ENCODE peak calls at places on chromosome X, in nine cellular contexts. J is thyroid gland; G is keratinocyte; Y is mammary epithelial cell; I is mucosa of descending colon; B is heart left ventricle; Z is CD8-positive, alpha-beta T cell; F is suprapubic skin; C is testis. U is an unnamed sample.

GRCh38 chrX:85992811-85993229 is 54.5 kb downstream of the CHM start:
- DNase-seq in Z (no peak), I (no peak), B (no peak), F (no peak), C (no peak), Y (peak; percentile 45), G (no peak), J (no peak), U (no peak)

GRCh38 chrX:66012094-66012534 is 27.8 kb downstream of the VSIG4 start:
- DNase-seq in Y (peak; percentile 17), F (no peak), J (no peak), I (no peak), Z (no peak), G (no peak), B (no peak), C (no peak), U (no peak)

GRCh38 chrX:69137371-69137881 is 27.8 kb downstream of the PJA1 start:
- DNase-seq in F (no peak), I (no peak), G (no peak), J (peak; percentile 32), Y (no peak), B (no peak), C (peak; percentile 55), Z (no peak), U (no peak)

GRCh38 chrX:22383988-22384387 is 111.3 kb downstream of the CBLL2 start:
- DNase-seq in G (no peak), Z (no peak), C (no peak), I (no peak), B (no peak), F (no peak), J (no peak), Y (no peak), U (peak; percentile 1)

GRCh38 chrX:31449975-31450374 is 378.1 kb upstream of the FTHL17 start:
- DNase-seq in Y (no peak), Z (no peak), G (no peak), C (no peak), I (no peak), F (no peak), B (no peak), J (no peak), U (no peak)

GRCh38 chrX:15616531-15616930 is 15.8 kb upstream of the ACE2 start:
- DNase-seq in J (no peak), G (no peak), Y (no peak), B (no peak), C (peak; percentile 39), Z (no peak), I (no peak), F (no peak), U (no peak)

GRCh38 chrX:149145845-149146285 is 359.2 kb downstream of the IDS start:
- DNase-seq in G (no peak), C (no peak), B (no peak), F (no peak), I (no peak), Y (peak; percentile 38), Z (no peak), J (no peak), U (no peak)

GRCh38 chrX:135625995-135626394 is 87.4 kb upstream of the CT45A1 start:
- DNase-seq in F (no peak), J (no peak), B (no peak), I (no peak), C (peak; percentile 13), Z (no peak), Y (no peak), G (no peak), U (no peak)

DNA sequence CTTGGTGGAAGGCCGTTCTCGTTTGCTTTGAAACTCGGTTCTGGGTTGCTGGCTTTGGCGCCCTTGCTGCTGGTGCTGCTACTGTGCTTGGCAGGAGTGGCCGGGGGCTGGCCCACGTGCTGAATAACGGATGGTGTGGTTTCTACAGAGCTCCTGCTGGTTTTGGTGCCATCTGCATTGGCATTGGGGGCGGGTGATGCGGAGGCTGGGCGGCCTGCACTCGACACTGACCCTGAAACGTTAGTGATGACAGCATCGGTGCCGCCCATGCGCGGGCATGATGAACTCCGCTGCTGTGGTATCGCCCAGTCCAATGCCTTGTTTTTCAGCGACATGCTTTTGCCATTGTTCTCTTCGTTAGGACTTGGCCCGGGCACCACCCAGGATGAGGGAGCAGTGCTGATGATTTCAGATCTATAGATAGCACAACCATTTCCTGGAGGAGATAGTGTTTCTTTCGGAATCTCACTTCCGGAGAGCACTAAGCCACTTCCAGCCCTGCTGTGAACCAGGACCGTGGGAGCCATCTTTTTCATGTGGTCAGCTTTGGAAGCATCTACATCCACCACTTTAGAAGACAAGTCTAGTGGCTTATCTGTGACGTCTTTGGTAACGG is 24.2 kb downstream of the BCOR start:
- DNase-seq in G (no peak), Z (no peak), F (no peak), Y (no peak), J (no peak), B (no peak), I (no peak), C (no peak), U (no peak)
- H3K36me3 ChIP-seq in G (peaks cover 9% of the 10 kb centered on the region), Z (peaks cover 8% of the 10 kb centered on the region), F (peaks cover 57% of the 10 kb centered on the region), Y (no peaks in the 10 kb centered on the region), J (peaks cover 22% of the 10 kb centered on the region), B (no peaks in the 10 kb centered on the region), I (no peaks in the 10 kb centered on the region), C (no peaks in the 10 kb centered on the region), U (no peaks in the 10 kb centered on the region)

DNA sequence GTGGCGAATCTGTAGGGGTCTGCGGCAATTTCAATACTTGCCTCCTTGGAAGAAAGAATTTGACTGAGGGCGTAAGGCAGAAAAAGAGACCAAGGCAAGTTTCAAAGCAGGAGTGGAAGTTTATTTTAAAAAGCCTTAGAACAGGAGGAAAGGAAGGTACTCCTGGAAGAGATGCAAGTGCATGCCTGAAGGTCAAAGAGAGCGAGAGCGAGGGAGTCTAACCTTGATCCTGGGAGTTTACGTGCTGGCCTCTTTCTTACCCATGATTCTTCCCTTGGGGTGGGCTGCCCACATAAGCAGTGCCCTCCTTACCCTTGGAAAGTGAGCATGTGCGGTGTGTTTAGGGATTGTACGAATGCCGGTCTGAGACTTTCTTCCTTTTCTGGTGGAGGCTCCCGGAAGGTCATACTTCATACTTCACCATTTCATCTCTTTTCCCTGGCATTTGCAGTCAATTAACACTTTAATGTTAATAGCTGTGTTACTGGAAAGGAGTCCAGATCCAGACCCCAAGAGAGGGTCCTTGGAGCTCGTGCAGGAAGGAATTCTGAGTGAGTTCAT is 40.0 kb downstream of the ARSD start:
- DNase-seq in Z (no peak), B (no peak), J (no peak), C (no peak), G (no peak), F (peak; percentile 6), Y (no peak), I (no peak), U (no peak)
- H3K4me3 ChIP-seq in Z (peak overlapping the region; percentile 45), B (peak overlapping the region; percentile 44), J (peak overlapping the region; percentile 20), C (peak overlapping the region; percentile 26), G (no peak overlapping the region), F (peak overlapping the region; percentile 41), Y (peak overlapping the region; percentile 35), I (no peak overlapping the region), U (peak overlapping the region; percentile 12)

GRCh38 chrX:37348237-37349130 is 680 bp upstream of the PRRG1 start:
- DNase-seq in J (peak; percentile 3), B (no peak), Z (no peak), G (no peak), I (no peak), Y (no peak), C (no peak), F (no peak), U (no peak)

GRCh38 chrX:37353646-37354045 is 4.5 kb downstream of the PRRG1 start:
- DNase-seq in G (no peak), I (no peak), J (no peak), F (no peak), C (no peak), Z (no peak), B (no peak), Y (no peak), U (no peak)

GRCh38 chrX:37350034-37350365 is 836 bp downstream of the PRRG1 start:
- DNase-seq in J (peak; percentile 30), B (no peak), F (no peak), Z (no peak), I (no peak), G (no peak), Y (peak; percentile 12), C (no peak), U (no peak)

GRCh38 chrX:37347420-37347819 is 1.7 kb upstream of the PRRG1 start:
- DNase-seq in G (no peak), I (no peak), C (no peak), Z (no peak), J (peak; percentile 46), F (no peak), B (no peak), Y (no peak), U (peak; percentile 52)

DNA sequence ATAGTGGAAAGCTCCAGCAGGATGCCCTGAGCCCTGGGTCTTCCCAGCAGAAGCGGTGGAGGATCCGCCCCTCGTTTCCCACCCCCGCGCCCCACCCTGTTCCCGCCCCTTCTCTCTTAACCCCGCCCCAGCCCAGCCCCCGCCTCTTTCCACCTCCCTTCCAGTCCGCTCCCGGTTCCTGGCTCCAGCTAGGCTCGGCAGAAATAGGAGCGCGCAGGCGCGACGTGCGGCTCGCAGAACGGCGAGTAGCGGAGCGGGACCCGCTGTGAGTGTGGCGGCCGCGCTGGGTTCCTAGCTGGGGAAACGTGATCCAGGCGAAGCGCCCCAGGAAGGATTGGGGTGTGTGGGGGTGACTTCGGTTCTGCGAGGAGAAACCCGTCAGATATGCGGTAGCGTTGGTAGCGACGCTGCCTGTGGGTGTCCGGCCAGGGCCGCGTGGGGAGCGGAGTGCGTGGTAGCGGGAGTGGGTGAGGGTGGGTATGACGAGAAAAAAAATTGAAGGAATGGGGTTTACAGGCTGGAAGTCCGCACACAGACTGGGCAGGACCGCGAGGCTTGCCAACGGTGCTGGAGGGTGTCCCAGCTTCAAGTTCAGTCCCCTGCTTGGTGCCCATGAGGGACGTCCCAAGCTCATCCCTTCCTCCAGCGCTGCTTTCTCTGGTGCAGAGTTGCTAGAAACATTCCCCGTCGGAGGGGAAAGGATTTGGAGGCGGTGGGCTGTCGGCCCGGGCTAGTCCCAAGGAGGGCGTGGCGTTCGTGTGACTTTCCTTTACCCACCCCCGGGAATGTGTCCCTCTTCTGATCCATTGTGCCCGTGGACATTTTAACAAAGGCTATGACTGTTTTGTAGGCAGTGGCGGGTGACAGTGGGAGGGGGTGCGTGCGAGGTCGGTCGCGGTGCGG is at the start of gene PRRG1:
- DNase-seq in Y (peak; percentile 78), Z (no peak), C (peak; percentile 82), G (no peak), F (peak; percentile 76), J (peak; percentile 75), I (peak; percentile 83), B (peak; percentile 89), U (peak; percentile 86)
- TF ChIP-seq CTCF in Y (no peak), Z (no peak), C (no peak), G (no peak), F (no peak), J (no peak), I (no peak), B (no peak), U (no peak)

DNA sequence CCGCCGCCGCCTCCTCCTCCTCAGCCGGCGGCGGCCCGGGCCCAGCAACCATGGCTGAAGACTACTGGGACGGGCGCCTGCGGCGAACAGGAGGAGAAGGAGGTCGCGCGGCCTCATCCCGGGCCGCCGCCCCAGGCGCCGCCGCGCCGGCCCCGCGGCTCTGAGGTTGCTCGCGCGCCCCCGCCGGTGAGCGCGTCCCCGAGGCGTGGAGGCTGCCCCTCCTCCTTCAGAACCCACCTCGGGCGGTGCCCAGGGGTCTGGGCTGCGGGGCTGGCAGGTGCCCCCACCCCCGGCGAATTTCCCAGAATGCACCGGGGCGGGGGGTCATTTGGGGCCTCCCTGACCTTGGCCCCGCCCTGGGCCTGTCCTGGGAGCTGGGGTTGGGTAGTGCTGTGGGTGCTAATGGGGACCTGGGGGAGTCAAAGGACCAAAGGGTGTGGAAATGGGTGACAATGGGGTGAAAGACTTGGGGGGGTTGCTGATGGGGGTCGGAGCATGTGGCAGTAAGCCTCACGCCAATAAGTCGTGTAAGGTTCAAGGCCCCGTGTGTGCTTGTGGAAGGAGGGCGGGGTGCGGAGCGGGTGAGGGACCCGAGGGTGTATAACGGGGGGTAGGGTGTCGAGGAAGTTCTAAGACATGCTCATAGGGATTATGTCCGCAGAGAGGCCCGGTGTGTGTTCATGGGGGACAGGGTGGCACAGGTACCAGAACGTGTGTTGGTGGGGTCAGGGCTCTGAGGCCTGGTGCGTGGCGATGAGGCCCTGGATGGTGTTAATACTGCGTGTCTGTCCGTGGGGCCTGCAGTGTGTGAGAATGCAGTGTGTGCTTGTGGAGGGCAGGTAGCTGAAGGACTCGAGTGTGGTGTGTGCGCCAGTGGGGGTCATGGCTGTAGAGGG is 687 bp downstream of the CDK16 start:
- DNase-seq in I (peak; percentile 83), J (peak; percentile 44), C (peak; percentile 26), B (peak; percentile 72), F (peak; percentile 79), Y (no peak), G (no peak), Z (peak; percentile 1), U (peak; percentile 50)
- H3K36me3 ChIP-seq in I (peaks cover 4% of the 10 kb centered on the region), J (peaks cover 26% of the 10 kb centered on the region), C (no peaks in the 10 kb centered on the region), B (no peaks in the 10 kb centered on the region), F (peaks cover 25% of the 10 kb centered on the region), Y (peaks cover 17% of the 10 kb centered on the region), G (peaks cover 28% of the 10 kb centered on the region), Z (peaks cover 5% of the 10 kb centered on the region), U (peaks cover 5% of the 10 kb centered on the region)

U was measured in Caco-2.